ENCODE peak calls at places on chromosomes 3 and 15, in five cellular contexts. W is NCI-H69, Y is T-helper 9 cell, I is Peyer's patch, E is fibroblast of lung. R is an unnamed sample.

GRCh38 chr3:12644297-12644937 is 19.5 kb downstream of the RAF1 start:
- DNase-seq in W (no peak), Y (no peak), I (no peak), E (peak), R (no peak)

GRCh38 chr3:171813897-171814460 is 3.7 kb upstream of the PLD1 start:
- DNase-seq in W (no peak), Y (no peak), I (no peak), E (peak), R (no peak)

GRCh38 chr15:93028632-93029612 is 60.1 kb downstream of the RGMA start:
- DNase-seq in W (no peak), Y (no peak), I (peak), E (peak), R (peak)

GRCh38 chr3:188099907-188100306 is 54.0 kb upstream of the LPP start:
- DNase-seq in W (no peak), Y (no peak), I (no peak), E (no peak), R (no peak)

GRCh38 chr15:100778831-100779288 is 100.8 kb upstream of the ALDH1A3 start:
- DNase-seq in W (no peak), Y (no peak), I (peak), E (no peak), R (no peak)

GRCh38 chr3:128487813-128488635 is 5.0 kb downstream of the GATA2 start:
- DNase-seq in W (peak), Y (no peak), I (peak), E (peak), R (no peak)

GRCh38 chr15:60297047-60297446 is 100.7 kb downstream of the ANXA2 start:
- DNase-seq in W (no peak), Y (no peak), I (no peak), E (no peak), R (no peak)

GRCh38 chr3:170429050-170429449 is 10.4 kb downstream of the CLDN11 start:
- DNase-seq in W (peak), Y (no peak), I (no peak), E (peak), R (no peak)

GRCh38 chr3:29057326-29057725 is 223.5 kb upstream of the RBMS3 start:
- DNase-seq in W (peak), Y (no peak), I (no peak), E (peak), R (no peak)

GRCh38 chr15:43105077-43105769 is 615 bp downstream of the UBR1 start:
- DNase-seq in W (peak), Y (no peak), I (peak), E (peak), R (no peak)

GRCh38 chr15:77857419-77857818 is 220.1 kb downstream of the TBC1D2B start:
- DNase-seq in W (no peak), Y (no peak), I (no peak), E (no peak), R (no peak)

GRCh38 chr3:23202921-23203650 is at the start of gene UBE2E2:
- DNase-seq in W (peak), Y (peak), I (peak), E (peak), R (peak)

GRCh38 chr3:189927975-189928895 is 192.5 kb downstream of the P3H2 start:
- DNase-seq in W (no peak), Y (no peak), I (no peak), E (peak), R (no peak)

GRCh38 chr15:66142341-66142740 is 111.2 kb downstream of the MEGF11 start:
- DNase-seq in W (no peak), Y (no peak), I (no peak), E (no peak), R (no peak)

GRCh38 chr3:71752911-71753715 is 542 bp upstream of the GPR27 start:
- DNase-seq in W (peak), Y (no peak), I (no peak), E (no peak), R (no peak)

GRCh38 chr3:97738761-97739160 is 25.8 kb upstream of the ARL6 start:
- DNase-seq in W (no peak), Y (no peak), I (no peak), E (no peak), R (no peak)

GRCh38 chr3:149343951-149344350 is 10.5 kb upstream of the TM4SF18 start:
- DNase-seq in W (peak), Y (no peak), I (no peak), E (no peak), R (no peak)

GRCh38 chr15:49155834-49156627 is 632 bp upstream of the COPS2 start:
- DNase-seq in W (peak), Y (no peak), I (no peak), E (peak), R (no peak)

GRCh38 chr3:123764642-123765041 is 119.5 kb downstream of the MYLK start:
- DNase-seq in W (no peak), Y (no peak), I (no peak), E (no peak), R (no peak)

GRCh38 chr3:100653731-100654309 is 44.4 kb downstream of the ADGRG7 start:
- DNase-seq in W (peak), Y (no peak), I (no peak), E (no peak), R (no peak)

GRCh38 chr3:11629716-11630115 is 14.0 kb downstream of the VGLL4 start:
- DNase-seq in W (no peak), Y (no peak), I (no peak), E (peak), R (no peak)

GRCh38 chr15:55741592-55742497 is 1.1 kb downstream of the PRTG start:
- DNase-seq in W (peak), Y (no peak), I (no peak), E (no peak), R (no peak)

GRCh38 chr3:44067431-44067830 is 174.3 kb upstream of the TOPAZ1 start:
- DNase-seq in W (no peak), Y (no peak), I (no peak), E (no peak), R (no peak)

GRCh38 chr3:110526732-110527727 is 544.6 kb upstream of the NECTIN3 start:
- DNase-seq in W (peak), Y (no peak), I (no peak), E (peak), R (no peak)